ENCODE peak calls at places on chromosomes 11 and 22, in seven cellular contexts. E is astrocyte of the spinal cord, K is choroid plexus epithelial cell, Z is kidney epithelial cell, Q is coronary artery, P is cardiac fibroblast, G is AG04450. M is an unnamed sample.

GRCh38 chr11:131544591-131544990 is 174.2 kb downstream of the NTM start:
- DNase-seq in E (no peak), K (no peak), Z (no peak), Q (no peak), P (no peak), G (no peak), M (no peak)

GRCh38 chr11:6594142-6594768 is 9.2 kb downstream of the RRP8 start:
- DNase-seq in E (no peak), K (no peak), Z (no peak), Q (peak; percentile 33), P (peak; percentile 14), G (no peak), M (no peak)

GRCh38 chr11:113401718-113402117 is 14.1 kb downstream of the ANKK1 start:
- DNase-seq in E (no peak), K (no peak), Z (peak; percentile 37), Q (peak; percentile 45), P (peak; percentile 51), G (no peak), M (peak; percentile 10)

GRCh38 chr11:123302751-123303195 is 107.7 kb upstream of the CLMP start:
- DNase-seq in E (peak; percentile 44), K (peak; percentile 55), Z (no peak), Q (no peak), P (peak; percentile 44), G (no peak), M (peak; percentile 46)

GRCh38 chr11:363948-364761 is 5.1 kb upstream of the B4GALNT4 start:
- DNase-seq in E (no peak), K (no peak), Z (no peak), Q (no peak), P (no peak), G (no peak), M (no peak)

GRCh38 chr22:49380095-49380827 is 447.4 kb downstream of the BRD1 start:
- DNase-seq in E (no peak), K (no peak), Z (no peak), Q (no peak), P (no peak), G (no peak), M (no peak)

GRCh38 chr11:27239305-27239942 is 123.6 kb downstream of the CCDC34 start:
- DNase-seq in E (peak; percentile 57), K (no peak), Z (no peak), Q (no peak), P (peak; percentile 39), G (no peak), M (peak; percentile 80)

GRCh38 chr22:44363214-44363979 is 50.6 kb upstream of the SHISAL1 start:
- DNase-seq in E (peak; percentile 95), K (peak; percentile 19), Z (no peak), Q (peak; percentile 97), P (peak; percentile 99), G (peak; percentile 94), M (peak; percentile 92)

GRCh38 chr11:95135155-95135554 is 45.5 kb downstream of the ENDOD1 start:
- DNase-seq in E (no peak), K (no peak), Z (no peak), Q (no peak), P (peak; percentile 59), G (no peak), M (no peak)

GRCh38 chr22:30890689-30891442 is 77.7 kb downstream of the MORC2 start:
- DNase-seq in E (peak; percentile 17), K (peak; percentile 52), Z (no peak), Q (peak; percentile 69), P (peak; percentile 34), G (no peak), M (no peak)

GRCh38 chr11:80109031-80109430 is 668.2 kb upstream of the TENM4 start:
- DNase-seq in E (no peak), K (peak; percentile 35), Z (no peak), Q (no peak), P (no peak), G (no peak), M (no peak)

GRCh38 chr11:77778549-77778948 is 42.0 kb downstream of the RSF1 start:
- DNase-seq in E (no peak), K (no peak), Z (no peak), Q (no peak), P (no peak), G (no peak), M (no peak)

GRCh38 chr11:32161293-32161692 is 70.4 kb downstream of the RCN1 start:
- DNase-seq in E (no peak), K (no peak), Z (no peak), Q (no peak), P (no peak), G (no peak), M (no peak)

GRCh38 chr22:36736701-36737320 is 33.3 kb upstream of the CACNG2 start:
- DNase-seq in E (no peak), K (no peak), Z (no peak), Q (peak; percentile 60), P (no peak), G (no peak), M (no peak)

GRCh38 chr22:23498811-23499798 is 81.0 kb downstream of the IGLL1 start:
- DNase-seq in E (no peak), K (no peak), Z (no peak), Q (no peak), P (no peak), G (no peak), M (no peak)

GRCh38 chr11:126637800-126638175 is 282.3 kb downstream of the ST3GAL4 start:
- DNase-seq in E (peak; percentile 95), K (peak; percentile 80), Z (no peak), Q (no peak), P (peak; percentile 66), G (peak; percentile 81), M (peak; percentile 84)

GRCh38 chr11:94747136-94748110 is 20.7 kb upstream of the AMOTL1 start:
- DNase-seq in E (no peak), K (no peak), Z (no peak), Q (no peak), P (no peak), G (no peak), M (no peak)

GRCh38 chr22:17841836-17842235 is 67.6 kb upstream of the BID start:
- DNase-seq in E (no peak), K (no peak), Z (no peak), Q (no peak), P (no peak), G (no peak), M (no peak)

GRCh38 chr11:12092714-12093113 is 17.7 kb upstream of the MICAL2 start:
- DNase-seq in E (no peak), K (no peak), Z (no peak), Q (no peak), P (no peak), G (no peak), M (no peak)

GRCh38 chr11:16223558-16223957 is 132.8 kb downstream of the SOX6 start:
- DNase-seq in E (no peak), K (no peak), Z (no peak), Q (no peak), P (no peak), G (no peak), M (no peak)

GRCh38 chr22:44521326-44521725 is 23.3 kb upstream of the RTL6 start:
- DNase-seq in E (no peak), K (no peak), Z (no peak), Q (no peak), P (no peak), G (no peak), M (no peak)

GRCh38 chr11:119117004-119117706 is 4.2 kb upstream of the HINFP start:
- DNase-seq in E (no peak), K (no peak), Z (no peak), Q (peak; percentile 28), P (no peak), G (no peak), M (no peak)

GRCh38 chr11:119121811-119122124 is 388 bp downstream of the HINFP start:
- DNase-seq in E (no peak), K (no peak), Z (no peak), Q (no peak), P (no peak), G (no peak), M (no peak)

GRCh38 chr11:119118227-119118626 is 3.2 kb upstream of the HINFP start:
- DNase-seq in E (no peak), K (no peak), Z (no peak), Q (no peak), P (no peak), G (no peak), M (no peak)

GRCh38 chr11:119121008-119121810 is at the start of gene HINFP:
- DNase-seq in E (peak; percentile 99), K (peak; percentile 100), Z (peak; percentile 96), Q (peak; percentile 100), P (peak; percentile 99), G (peak; percentile 97), M (peak; percentile 92)

GRCh38 chr11:119120639-119121007 is 757 bp upstream of the HINFP start:
- DNase-seq in E (peak; percentile 75), K (peak; percentile 86), Z (no peak), Q (no peak), P (peak; percentile 44), G (peak; percentile 53), M (no peak)
- H3K4me3 ChIP-seq in E (peak overlapping the region; percentile 46), K (peak overlapping the region; percentile 62), Z (peak overlapping the region; percentile 47), Q (peak overlapping the region; percentile 81), P (peak overlapping the region; percentile 51), G (peak overlapping the region; percentile 64), M (peak overlapping the region; percentile 96)

GRCh38 chr11:130449996-130450419 is 1.6 kb downstream of the ADAMTS15 start:
- DNase-seq in E (peak; percentile 88), K (peak; percentile 93), Z (no peak), Q (peak; percentile 94), P (peak; percentile 94), G (no peak), M (no peak)
- H3K4me3 ChIP-seq in E (peak overlapping the region; percentile 72), K (peak overlapping the region; percentile 70), Z (peak overlapping the region; percentile 60), Q (peak overlapping the region; percentile 88), P (peak overlapping the region; percentile 83), G (peak overlapping the region; percentile 60), M (no peak overlapping the region)

GRCh38 chr11:120420572-120420971 is 84.4 kb downstream of the ARHGEF12 start:
- DNase-seq in E (no peak), K (no peak), Z (no peak), Q (no peak), P (no peak), G (no peak), M (no peak)

GRCh38 chr11:120424970-120425332 is 86.6 kb upstream of the GRIK4 start:
- DNase-seq in E (no peak), K (no peak), Z (no peak), Q (no peak), P (no peak), G (no peak), M (no peak)

GRCh38 chr11:120424185-120424969 is 87.2 kb upstream of the GRIK4 start:
- DNase-seq in E (no peak), K (peak; percentile 10), Z (no peak), Q (no peak), P (no peak), G (no peak), M (no peak)

GRCh38 chr11:120425527-120425926 is 86.0 kb upstream of the GRIK4 start:
- DNase-seq in E (no peak), K (no peak), Z (no peak), Q (no peak), P (no peak), G (no peak), M (no peak)
- H3K4me3 ChIP-seq in E (no peak overlapping the region), K (no peak overlapping the region), Z (no peak overlapping the region), Q (no peak overlapping the region), P (no peak overlapping the region), G (no peak overlapping the region), M (no peak overlapping the region)

GRCh38 chr11:127644366-127644765 is 643.8 kb upstream of the KIRREL3 start:
- DNase-seq in E (no peak), K (no peak), Z (no peak), Q (no peak), P (no peak), G (no peak), M (no peak)
- H3K4me3 ChIP-seq in E (no peak overlapping the region), K (no peak overlapping the region), Z (no peak overlapping the region), Q (no peak overlapping the region), P (no peak overlapping the region), G (no peak overlapping the region), M (no peak overlapping the region)

GRCh38 chr11:92765965-92766371 is 203.5 kb upstream of the MTNR1B start:
- DNase-seq in E (peak; percentile 42), K (peak; percentile 7), Z (peak; percentile 2), Q (peak; percentile 73), P (peak; percentile 63), G (no peak), M (no peak)
- H3K4me3 ChIP-seq in E (peak overlapping the region; percentile 30), K (peak overlapping the region; percentile 21), Z (no peak overlapping the region), Q (peak overlapping the region; percentile 62), P (peak overlapping the region; percentile 6), G (no peak overlapping the region), M (peak overlapping the region; percentile 13)

M was measured in AG09309.